ENCODE peak calls at places on chromosomes 12 and 14, in seven cellular contexts. L is left ventricle myocardium inferior, V is A549, S is upper lobe of right lung, X is cardiac fibroblast, U is astrocyte, C is tibial nerve. D is an unnamed sample.

GRCh38 chr14:31278883-31279282 is 71.3 kb upstream of the HECTD1 start:
- DNase-seq in L (no peak), V (no peak), S (no peak), X (no peak), U (no peak), C (no peak), D (no peak)

GRCh38 chr12:16880864-16881285 is 274.9 kb upstream of the LMO3 start:
- DNase-seq in L (no peak), V (no peak), S (no peak), X (no peak), U (no peak), C (no peak), D (no peak)

GRCh38 chr14:80584638-80585505 is 356.7 kb downstream of the CEP128 start:
- DNase-seq in L (no peak), V (peak; percentile 4), S (no peak), X (no peak), U (peak; percentile 89), C (no peak), D (no peak)

GRCh38 chr14:105487449-105487985 is 831 bp downstream of the CRIP1 start:
- DNase-seq in L (peak; percentile 67), V (no peak), S (peak; percentile 88), X (no peak), U (no peak), C (no peak), D (no peak)

GRCh38 chr12:132606927-132607326 is 3.5 kb downstream of the LRCOL1 start:
- DNase-seq in L (no peak), V (no peak), S (no peak), X (no peak), U (no peak), C (no peak), D (no peak)

GRCh38 chr14:95356245-95356850 is 36.6 kb upstream of the CLMN start:
- DNase-seq in L (no peak), V (no peak), S (no peak), X (no peak), U (no peak), C (no peak), D (no peak)

GRCh38 chr14:95564060-95564459 is 29.2 kb downstream of the GLRX5 start:
- DNase-seq in L (peak; percentile 53), V (no peak), S (peak; percentile 41), X (peak; percentile 37), U (peak; percentile 46), C (no peak), D (no peak)

GRCh38 chr14:98893675-98894074 is 378.3 kb downstream of the BCL11B start:
- DNase-seq in L (no peak), V (no peak), S (no peak), X (no peak), U (peak; percentile 13), C (no peak), D (no peak)

GRCh38 chr14:78721756-78722455 is 551.7 kb downstream of the NRXN3 start:
- DNase-seq in L (no peak), V (no peak), S (no peak), X (no peak), U (no peak), C (no peak), D (no peak)

GRCh38 chr14:75132374-75133086 is 5.7 kb upstream of the NEK9 start:
- DNase-seq in L (no peak), V (peak; percentile 38), S (no peak), X (peak; percentile 88), U (peak; percentile 22), C (peak; percentile 96), D (no peak)

GRCh38 chr14:98591161-98591560 is 680.8 kb downstream of the BCL11B start:
- DNase-seq in L (no peak), V (no peak), S (no peak), X (no peak), U (no peak), C (no peak), D (no peak)

GRCh38 chr12:85016423-85016822 is 19.7 kb downstream of the TSPAN19 start:
- DNase-seq in L (no peak), V (peak; percentile 33), S (no peak), X (peak; percentile 90), U (peak; percentile 70), C (peak; percentile 74), D (peak; percentile 41)

GRCh38 chr12:108833355-108833733 is 24.0 kb downstream of the SSH1 start:
- DNase-seq in L (peak; percentile 44), V (peak; percentile 74), S (no peak), X (peak; percentile 88), U (peak; percentile 95), C (no peak), D (peak; percentile 87)

GRCh38 chr12:128930591-128930990 is 77.3 kb downstream of the GLT1D1 start:
- DNase-seq in L (no peak), V (no peak), S (no peak), X (no peak), U (no peak), C (no peak), D (no peak)

GRCh38 chr12:124107299-124107698 is 134.3 kb downstream of the ZNF664 start:
- DNase-seq in L (no peak), V (no peak), S (no peak), X (no peak), U (no peak), C (no peak), D (no peak)

GRCh38 chr14:65156568-65157366 is 54.5 kb upstream of the MAX start:
- DNase-seq in L (no peak), V (no peak), S (peak; percentile 72), X (peak; percentile 94), U (peak; percentile 76), C (peak; percentile 53), D (no peak)

GRCh38 chr14:65150891-65151290 is 48.6 kb upstream of the MAX start:
- DNase-seq in L (no peak), V (no peak), S (no peak), X (no peak), U (no peak), C (no peak), D (no peak)

GRCh38 chr14:65153101-65153500 is 50.8 kb upstream of the MAX start:
- DNase-seq in L (no peak), V (no peak), S (no peak), X (no peak), U (no peak), C (no peak), D (no peak)

GRCh38 chr14:65149116-65149515 is 46.8 kb upstream of the MAX start:
- DNase-seq in L (no peak), V (no peak), S (no peak), X (no peak), U (no peak), C (no peak), D (no peak)

DNA sequence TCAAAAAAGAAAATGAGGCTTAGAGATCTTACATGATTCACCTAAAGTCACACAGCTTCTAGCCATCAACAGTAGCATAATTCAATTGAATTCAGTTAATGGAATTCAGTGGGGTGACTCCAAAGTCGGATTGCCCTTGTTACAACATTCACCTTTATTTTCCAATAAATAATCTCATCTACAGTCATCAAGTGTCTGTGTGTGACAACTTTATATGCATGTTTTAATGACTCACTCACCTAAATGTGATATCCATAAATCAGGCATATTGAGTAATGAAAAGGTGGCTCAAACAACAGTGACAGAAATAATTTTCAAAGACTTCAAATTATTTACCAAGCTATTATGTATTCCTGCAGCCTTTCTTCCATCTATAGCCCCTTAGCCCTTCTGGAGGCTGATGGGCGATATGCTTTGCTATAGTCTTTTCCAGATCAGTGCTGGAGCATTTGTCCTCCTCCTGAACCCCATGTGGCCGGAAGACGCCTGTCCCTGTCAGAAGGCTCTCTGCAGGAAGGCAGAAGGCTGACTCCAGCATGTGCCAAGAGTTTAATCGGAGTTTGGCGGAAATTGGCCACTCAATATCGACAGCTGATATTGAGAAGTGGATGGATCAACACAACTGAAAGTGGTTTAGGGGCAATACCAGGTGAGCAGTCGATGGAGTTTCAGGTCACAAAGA is 49.2 kb upstream of the MAX start:
- DNase-seq in L (no peak), V (no peak), S (no peak), X (no peak), U (no peak), C (no peak), D (no peak)
- TF ChIP-seq CTCF in L (no peak), V (no peak), S (no peak), X (no peak), U (no peak), C (no peak), D (no peak)

DNA sequence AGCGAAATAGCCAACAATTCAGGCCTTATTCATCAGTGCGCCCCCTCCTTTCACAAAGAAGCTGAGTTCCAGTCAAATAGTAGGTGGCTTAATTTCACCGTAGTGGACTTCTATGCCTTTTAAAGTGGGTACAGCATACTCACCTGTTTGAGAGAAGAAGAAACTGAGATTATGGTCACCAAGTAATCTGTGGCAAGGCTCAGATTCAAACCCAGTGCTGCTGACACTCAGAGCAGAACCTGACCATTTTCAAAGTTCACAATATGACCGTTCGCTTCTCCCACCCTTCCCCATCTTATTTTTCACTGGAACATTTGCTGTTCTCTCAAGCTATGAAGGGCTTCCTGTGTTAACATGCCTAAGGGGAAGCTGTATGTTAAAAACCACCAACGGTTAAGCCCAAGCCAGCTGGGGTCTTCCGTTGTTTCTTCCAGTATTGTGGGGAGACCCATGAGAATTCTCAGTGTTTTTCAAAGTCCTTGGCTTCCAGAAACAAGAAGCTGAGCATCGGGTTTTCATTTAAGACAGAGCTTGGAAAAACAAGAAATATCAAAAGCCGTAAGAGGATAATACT is 6.1 kb upstream of the PSMA6 start:
- DNase-seq in L (no peak), V (no peak), S (no peak), X (no peak), U (no peak), C (no peak), D (no peak)
- H3K4me3 ChIP-seq in L (no peak overlapping the region), V (no peak overlapping the region), S (no peak overlapping the region), X (no peak overlapping the region), U (no peak overlapping the region), C (no peak overlapping the region), D (no peak overlapping the region)

GRCh38 chr14:69288001-69288771 is 28.2 kb downstream of the GALNT16 start:
- DNase-seq in L (peak; percentile 37), V (peak; percentile 46), S (no peak), X (peak; percentile 42), U (peak; percentile 67), C (peak; percentile 43), D (no peak)
- TF ChIP-seq CTCF in L (peak; percentile 64), V (peak; percentile 40), S (peak; percentile 30), X (peak; percentile 69), U (peak; percentile 27), C (peak; percentile 18), D (peak; percentile 42)

GRCh38 chr12:91178801-91179200 is 3.8 kb downstream of the DCN start:
- DNase-seq in L (no peak), V (no peak), S (no peak), X (no peak), U (peak; percentile 20), C (no peak), D (no peak)
- H3K4me3 ChIP-seq in L (peak overlapping the region; percentile 56), V (no peak overlapping the region), S (peak overlapping the region; percentile 42), X (peak overlapping the region; percentile 62), U (no peak overlapping the region), C (peak overlapping the region; percentile 20), D (peak overlapping the region; percentile 62)

D was measured in AG04449.